ENCODE peak calls at places on chromosomes 2 and 18, in six cellular contexts. O, Z, I, A, S and Y are unnamed samples.

GRCh38 chr2:60759654-60760053 is 3.6 kb downstream of the PAPOLG start:
- DNase-seq in A (no peak), Z (no peak), I (no peak), S (no peak), O (no peak), Y (no peak)

GRCh38 chr2:47177042-47177565 is 22.0 kb upstream of the STPG4 start:
- DNase-seq in I (no peak), S (no peak), A (no peak), Z (peak; percentile 33), O (no peak), Y (no peak)

GRCh38 chr2:162885281-162886070 is 46.9 kb upstream of the KCNH7 start:
- DNase-seq in Z (no peak), S (no peak), O (no peak), I (no peak), A (no peak), Y (no peak)

GRCh38 chr2:200782243-200782642 is 29.5 kb upstream of the BZW1 start:
- DNase-seq in Z (no peak), I (no peak), O (no peak), A (no peak), S (no peak), Y (no peak)

GRCh38 chr18:32771871-32772499 is 838 bp downstream of the KLHL14 start:
- DNase-seq in I (peak; percentile 62), O (no peak), Z (no peak), S (no peak), A (peak; percentile 70), Y (no peak)

GRCh38 chr2:96534701-96535181 is 1.8 kb upstream of the ARID5A start:
- DNase-seq in A (no peak), I (no peak), Z (no peak), S (no peak), O (no peak), Y (no peak)

GRCh38 chr2:20300656-20301055 is 50.0 kb downstream of the PUM2 start:
- DNase-seq in I (no peak), A (peak; percentile 26), O (no peak), Z (no peak), S (no peak), Y (no peak)

GRCh38 chr18:12295389-12296086 is 12.5 kb upstream of the TUBB6 start:
- DNase-seq in I (no peak), S (no peak), A (no peak), Z (no peak), O (no peak), Y (no peak)

GRCh38 chr2:143685439-143686078 is 556.3 kb downstream of the ARHGAP15 start:
- DNase-seq in I (no peak), S (no peak), A (no peak), O (no peak), Z (no peak), Y (no peak)

GRCh38 chr2:64063924-64064331 is 44.7 kb upstream of the VPS54 start:
- DNase-seq in Z (peak; percentile 12), I (no peak), O (no peak), A (peak; percentile 67), S (no peak), Y (no peak)

GRCh38 chr2:238938460-238939055 is 90.7 kb downstream of the TWIST2 start:
- DNase-seq in A (no peak), S (peak; percentile 90), Z (no peak), O (no peak), I (no peak), Y (no peak)

GRCh38 chr2:126809357-126809756 is 89.3 kb upstream of the TEX51 start:
- DNase-seq in Z (no peak), S (no peak), A (peak; percentile 31), O (no peak), I (peak; percentile 32), Y (no peak)

GRCh38 chr2:144560254-144560653 is 40.3 kb upstream of the ZEB2 start:
- DNase-seq in Z (no peak), O (no peak), I (no peak), S (no peak), A (no peak), Y (no peak)

GRCh38 chr18:6719914-6720692 is 9.4 kb upstream of the ARHGAP28 start:
- DNase-seq in Z (no peak), S (no peak), A (no peak), O (no peak), I (no peak), Y (no peak)

GRCh38 chr2:98839292-98839691 is 96.7 kb downstream of the CRACDL start:
- DNase-seq in S (no peak), O (no peak), I (no peak), A (no peak), Z (no peak), Y (no peak)

GRCh38 chr18:11826836-11827235 is 24.4 kb upstream of the CHMP1B start:
- DNase-seq in Z (no peak), A (peak; percentile 45), O (no peak), S (no peak), I (no peak), Y (no peak)

GRCh38 chr18:22913861-22914260 is 19.3 kb upstream of the RBBP8 start:
- DNase-seq in O (no peak), I (no peak), Z (no peak), A (peak; percentile 87), S (no peak), Y (peak; percentile 50)

GRCh38 chr18:28208268-28208667 is 31.3 kb upstream of the CDH2 start:
- DNase-seq in O (no peak), A (no peak), I (no peak), S (no peak), Z (no peak), Y (no peak)

GRCh38 chr2:221488134-221488807 is 83.8 kb downstream of the EPHA4 start:
- DNase-seq in A (no peak), Z (no peak), S (no peak), O (no peak), I (no peak), Y (no peak)

GRCh38 chr2:91442246-91442905 is 2750.9 kb downstream of the RPIA start:
- DNase-seq in I (peak; percentile 2), Z (peak; percentile 26), S (no peak), O (no peak), A (peak; percentile 32), Y (no peak)

GRCh38 chr2:226215902-226216503 is 583.6 kb downstream of the IRS1 start:
- DNase-seq in A (peak; percentile 90), I (peak; percentile 82), S (peak; percentile 15), O (peak; percentile 49), Z (peak; percentile 2), Y (peak; percentile 68)

GRCh38 chr18:6521804-6522418 is 107.2 kb upstream of the L3MBTL4 start:
- DNase-seq in A (peak; percentile 89), O (no peak), I (peak; percentile 39), Z (peak; percentile 40), S (no peak), Y (peak; percentile 57)

GRCh38 chr2:196076778-196077568 is 8.3 kb upstream of the DNAH7 start:
- DNase-seq in I (no peak), A (peak; percentile 35), Z (no peak), S (no peak), O (no peak), Y (no peak)

GRCh38 chr2:208265371-208265806 is 666 bp upstream of the PIKFYVE start:
- DNase-seq in S (no peak), A (peak; percentile 56), I (peak; percentile 29), Z (peak; percentile 20), O (peak; percentile 36), Y (no peak)

GRCh38 chr2:105057005-105057404 is 19.1 kb downstream of the MRPS9 start:
- DNase-seq in S (no peak), Z (no peak), I (no peak), O (no peak), A (no peak), Y (no peak)

GRCh38 chr2:152127628-152128027 is 28.8 kb upstream of the CACNB4 start:
- DNase-seq in S (no peak), O (no peak), Z (no peak), A (no peak), I (no peak), Y (no peak)

GRCh38 chr18:39561136-39561535 is 1995.5 kb upstream of the CELF4 start:
- DNase-seq in Z (no peak), A (no peak), S (no peak), O (no peak), I (no peak), Y (no peak)

GRCh38 chr2:7878786-7879515 is 802.9 kb upstream of the ID2 start:
- DNase-seq in S (no peak), O (no peak), I (peak; percentile 26), A (peak; percentile 94), Z (no peak), Y (peak; percentile 88)

GRCh38 chr18:61893304-61893970 is 630 bp upstream of the RNF152 start:
- DNase-seq in I (peak; percentile 81), Z (peak; percentile 14), S (no peak), O (peak; percentile 21), A (peak; percentile 59), Y (no peak)

GRCh38 chr2:98568161-98568956 is 40.0 kb downstream of the COA5 start:
- DNase-seq in I (no peak), O (no peak), A (no peak), S (no peak), Z (no peak), Y (no peak)

GRCh38 chr2:24469148-24469547 is 21.9 kb upstream of the NCOA1 start:
- DNase-seq in O (no peak), I (no peak), Z (no peak), A (no peak), S (no peak), Y (no peak)

GRCh38 chr18:77671456-77672167 is 422.0 kb downstream of the GALR1 start:
- DNase-seq in I (peak; percentile 72), O (no peak), S (no peak), Z (no peak), A (peak; percentile 36), Y (no peak)
- H3K27me3 ChIP-seq in I (no peaks in the 10 kb centered on the region), O (no peaks in the 10 kb centered on the region), S (peaks cover 6% of the 10 kb centered on the region), Z (no peaks in the 10 kb centered on the region), A (no peaks in the 10 kb centered on the region), Y (no peaks in the 10 kb centered on the region)

DNA sequence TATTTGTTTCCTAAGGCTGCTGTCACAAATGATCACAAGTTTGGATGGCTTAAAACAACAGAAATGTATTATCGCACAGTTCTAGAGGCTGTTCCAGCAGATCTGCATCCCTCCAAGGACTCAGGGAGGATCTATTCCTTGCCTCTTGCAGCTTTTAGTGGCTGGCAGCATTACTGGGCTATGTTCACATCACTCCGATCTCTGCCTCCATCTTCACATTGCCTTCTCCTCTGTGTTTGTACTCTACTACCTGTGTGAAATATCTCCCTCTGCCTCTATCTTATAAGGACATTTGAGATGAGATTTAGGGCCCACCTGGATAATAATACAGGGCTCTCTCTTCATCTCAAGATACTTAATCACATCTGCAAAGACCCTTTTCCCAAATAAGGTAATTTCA is 18.9 kb downstream of the NDC80 start:
- DNase-seq in S (no peak), A (no peak), Z (no peak), O (no peak), I (no peak), Y (no peak)
- H3K36me3 ChIP-seq in S (no peaks in the 10 kb centered on the region), A (peaks cover 64% of the 10 kb centered on the region), Z (peaks cover 90% of the 10 kb centered on the region), O (no peaks in the 10 kb centered on the region), I (peaks cover 22% of the 10 kb centered on the region), Y (peaks cover 15% of the 10 kb centered on the region)

GRCh38 chr2:1209761-1210160 is 203.5 kb upstream of the TPO start:
- DNase-seq in O (no peak), I (no peak), A (no peak), S (no peak), Z (no peak), Y (no peak)
- H3K27me3 ChIP-seq in O (no peaks in the 10 kb centered on the region), I (no peaks in the 10 kb centered on the region), A (no peaks in the 10 kb centered on the region), S (no peaks in the 10 kb centered on the region), Z (no peaks in the 10 kb centered on the region), Y (no peaks in the 10 kb centered on the region)

DNA sequence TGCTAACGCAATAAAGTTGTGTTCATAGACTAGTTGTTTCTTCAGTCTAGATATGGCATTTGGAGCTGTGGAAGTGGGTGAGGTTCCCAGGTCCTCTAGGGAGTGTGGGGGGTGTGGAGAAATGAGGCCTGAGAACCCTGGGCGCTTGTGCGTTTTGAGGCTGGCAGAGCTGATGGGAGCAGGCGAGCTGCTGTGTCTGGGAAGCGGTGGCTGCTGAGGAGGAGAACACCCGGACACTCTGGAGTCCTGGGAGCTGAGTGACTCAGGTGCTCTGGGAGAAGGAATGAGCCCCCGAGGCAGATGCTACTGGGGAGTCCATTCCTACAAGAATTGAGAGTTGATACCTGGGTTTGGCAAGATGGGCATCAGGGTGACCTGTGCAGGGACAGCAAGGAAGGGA is 67.5 kb downstream of the LPIN1 start:
- DNase-seq in O (no peak), Z (no peak), A (no peak), I (no peak), S (no peak), Y (no peak)
- H3K36me3 ChIP-seq in O (peaks cover 29% of the 10 kb centered on the region), Z (peaks cover 59% of the 10 kb centered on the region), A (no peaks in the 10 kb centered on the region), I (no peaks in the 10 kb centered on the region), S (peaks cover 89% of the 10 kb centered on the region), Y (peaks cover 4% of the 10 kb centered on the region)